ENCODE peak calls at places on chromosome 2, in five cellular contexts. U is uterus; D is astrocyte of the spinal cord; F is tibial nerve; I is activated T-helper 1 cell treated with anti-CD3 and anti-CD28 coated beads, Interleukin-2, amount 50 U/mL, for 16 hours. K is an unnamed sample.
A peak's percentile ranks its signal among the peaks of the same experiment; 100 is the strongest.

GRCh38 chr2:38683766-38684165 is 17.9 kb downstream of the GALM start:
- DNase-seq in F (no peak), I (no peak), U (no peak), D (no peak), K (no peak)

GRCh38 chr2:200593905-200594304 is 8.1 kb downstream of the AOX1 start:
- DNase-seq in F (no peak), I (no peak), D (no peak), U (no peak), K (no peak)

GRCh38 chr2:145323512-145323911 is 803.6 kb upstream of the ZEB2 start:
- DNase-seq in U (no peak), D (peak; percentile 18), I (no peak), F (no peak), K (no peak)

GRCh38 chr2:150339951-150340350 is 147.5 kb downstream of the RND3 start:
- DNase-seq in U (no peak), I (no peak), F (no peak), D (no peak), K (no peak)

GRCh38 chr2:114727012-114727411 is 284.6 kb downstream of the DPP10 start:
- DNase-seq in I (no peak), D (no peak), U (no peak), F (no peak), K (no peak)

GRCh38 chr2:120520929-120521912 is 175.3 kb downstream of the INHBB start:
- DNase-seq in U (no peak), I (no peak), D (peak; percentile 15), F (no peak), K (no peak)

GRCh38 chr2:99255491-99256318 is at the start of gene LYG2:
- DNase-seq in U (no peak), D (no peak), F (no peak), I (no peak), K (no peak)

GRCh38 chr2:108587621-108588020 is 53.4 kb downstream of the LIMS1 start:
- DNase-seq in U (peak; percentile 46), F (no peak), D (peak; percentile 88), I (no peak), K (no peak)

GRCh38 chr2:11203480-11203879 is 48.2 kb downstream of the SLC66A3 start:
- DNase-seq in D (peak; percentile 53), I (no peak), U (no peak), F (no peak), K (no peak)

GRCh38 chr2:8030694-8031303 is 651.1 kb upstream of the ID2 start:
- DNase-seq in D (no peak), I (no peak), U (no peak), F (no peak), K (no peak)

GRCh38 chr2:23940976-23941605 is 828 bp downstream of the UBXN2A start:
- DNase-seq in I (no peak), D (peak; percentile 36), U (no peak), F (no peak), K (no peak)

GRCh38 chr2:176685908-176686307 is 416.7 kb downstream of the MTX2 start:
- DNase-seq in D (no peak), F (no peak), I (no peak), U (no peak), K (no peak)

GRCh38 chr2:27085670-27086089 is 892 bp upstream of the KHK start:
- DNase-seq in F (peak; percentile 63), U (peak; percentile 80), I (no peak), D (peak; percentile 70), K (peak; percentile 94)

GRCh38 chr2:136486115-136486514 is 279.2 kb upstream of the THSD7B start:
- DNase-seq in I (no peak), D (no peak), F (no peak), U (no peak), K (no peak)

GRCh38 chr2:200288670-200289429 is 17.6 kb upstream of the SPATS2L start:
- DNase-seq in F (peak; percentile 18), U (no peak), I (no peak), D (no peak), K (no peak)

GRCh38 chr2:188444106-188444835 is 152.6 kb downstream of the GULP1 start:
- DNase-seq in U (no peak), D (no peak), I (no peak), F (no peak), K (no peak)

GRCh38 chr2:127362971-127363370 is 24.8 kb downstream of the MAP3K2 start:
- DNase-seq in D (no peak), I (no peak), F (no peak), U (no peak), K (no peak)

GRCh38 chr2:169822785-169823392 is 1.8 kb downstream of the METTL5 start:
- DNase-seq in I (no peak), D (no peak), U (no peak), F (no peak), K (no peak)

GRCh38 chr2:159262226-159262625 is 24.3 kb downstream of the WDSUB1 start:
- DNase-seq in U (no peak), F (no peak), D (peak; percentile 62), I (no peak), K (no peak)

GRCh38 chr2:174635747-174636399 is 38.3 kb upstream of the WIPF1 start:
- DNase-seq in D (peak; percentile 62), F (no peak), I (no peak), U (no peak), K (no peak)

GRCh38 chr2:28333606-28334526 is 58.8 kb upstream of the FOSL2 start:
- DNase-seq in I (no peak), F (no peak), U (no peak), D (no peak), K (no peak)

GRCh38 chr2:45732436-45732835 is 81.0 kb downstream of the PRKCE start:
- DNase-seq in D (no peak), U (no peak), F (no peak), I (no peak), K (no peak)

GRCh38 chr2:224838335-224838734 is 122.2 kb upstream of the CCDC195 start:
- DNase-seq in U (no peak), F (no peak), I (no peak), D (peak; percentile 83), K (no peak)

GRCh38 chr2:232512557-232512956 is 7.6 kb upstream of the PRSS56 start:
- DNase-seq in I (no peak), F (no peak), U (no peak), D (no peak), K (no peak)

GRCh38 chr2:239376351-239376750 is 24.5 kb downstream of the HDAC4 start:
- DNase-seq in I (no peak), D (no peak), F (peak; percentile 7), U (no peak), K (no peak)

GRCh38 chr2:68018727-68019126 is 44.1 kb downstream of the C1D start:
- DNase-seq in I (no peak), F (no peak), U (no peak), D (no peak), K (no peak)

GRCh38 chr2:238709324-238709723 is 138.6 kb upstream of the TWIST2 start:
- DNase-seq in I (no peak), F (no peak), U (peak; percentile 10), D (no peak), K (no peak)

GRCh38 chr2:161708350-161708974 is 84.2 kb downstream of the SLC4A10 start:
- DNase-seq in F (no peak), U (no peak), I (no peak), D (no peak), K (no peak)

GRCh38 chr2:120736955-120737801 is 1.5 kb downstream of the GLI2 start:
- DNase-seq in U (peak; percentile 72), D (peak; percentile 89), F (no peak), I (no peak), K (peak; percentile 72)

GRCh38 chr2:52613064-52613463 is 1154.5 kb upstream of the CHAC2 start:
- DNase-seq in F (no peak), D (no peak), U (no peak), I (no peak), K (no peak)

GRCh38 chr2:7725132-7725849 is 808.1 kb downstream of the RNF144A start:
- DNase-seq in D (peak; percentile 41), F (no peak), I (no peak), U (no peak), K (no peak)

GRCh38 chr2:65316072-65316471 is 88.4 kb downstream of the ACTR2 start:
- DNase-seq in U (peak; percentile 73), I (no peak), D (peak; percentile 69), F (no peak), K (peak; percentile 85)

GRCh38 chr2:127662937-127663565 is 12.3 kb downstream of the LIMS2 start:
- DNase-seq in F (peak; percentile 11), U (peak; percentile 11), I (no peak), D (no peak), K (peak; percentile 19)